ENCODE peak calls at places on chromosomes 7 and 10, in eight cellular contexts. Y is tibial artery, U is adrenal gland, J is OCI-LY7, T is esophagus muscularis mucosa, Z is mucosa of descending colon, P is A549, S is body of pancreas. R is an unnamed sample.

GRCh38 chr7:11188529-11189310 is 215.0 kb downstream of the PHF14 start:
- DNase-seq in Y (no peak), U (no peak), J (no peak), T (no peak), Z (no peak), P (no peak), S (no peak), R (no peak)

GRCh38 chr10:102775201-102775972 is 31.6 kb downstream of the WBP1L start:
- DNase-seq in Y (peak; percentile 92), U (peak; percentile 65), J (no peak), T (peak; percentile 93), Z (no peak), P (no peak), S (peak; percentile 55), R (peak; percentile 21)

GRCh38 chr10:10644317-10645111 is 373.2 kb upstream of the CELF2 start:
- DNase-seq in Y (peak; percentile 35), U (peak; percentile 17), J (no peak), T (peak; percentile 89), Z (no peak), P (no peak), S (no peak), R (no peak)

GRCh38 chr10:33743429-33743857 is 409.0 kb upstream of the NRP1 start:
- DNase-seq in Y (no peak), U (no peak), J (no peak), T (no peak), Z (no peak), P (no peak), S (peak; percentile 68), R (peak; percentile 72)

GRCh38 chr7:108196004-108196403 is 65.8 kb upstream of the LAMB4 start:
- DNase-seq in Y (no peak), U (no peak), J (no peak), T (no peak), Z (no peak), P (no peak), S (no peak), R (no peak)

GRCh38 chr10:71246591-71247143 is 34.3 kb downstream of the UNC5B start:
- DNase-seq in Y (no peak), U (no peak), J (no peak), T (no peak), Z (peak; percentile 91), P (peak; percentile 25), S (peak; percentile 45), R (peak; percentile 93)

GRCh38 chr7:116239019-116239418 is 28.7 kb downstream of the TES start:
- DNase-seq in Y (no peak), U (no peak), J (no peak), T (no peak), Z (no peak), P (no peak), S (no peak), R (no peak)

GRCh38 chr10:106387063-106387462 is 777.4 kb downstream of the SORCS1 start:
- DNase-seq in Y (no peak), U (no peak), J (no peak), T (no peak), Z (no peak), P (no peak), S (no peak), R (no peak)

GRCh38 chr7:37694208-37695080 is 10.9 kb downstream of the GPR141 start:
- DNase-seq in Y (peak; percentile 30), U (no peak), J (no peak), T (no peak), Z (no peak), P (peak; percentile 32), S (peak; percentile 39), R (no peak)

GRCh38 chr10:80187465-80188409 is 17.6 kb downstream of the ANXA11 start:
- DNase-seq in Y (no peak), U (no peak), J (peak; percentile 96), T (no peak), Z (peak; percentile 90), P (no peak), S (peak; percentile 43), R (peak; percentile 83)

GRCh38 chr10:80184291-80184690 is 21.0 kb downstream of the ANXA11 start:
- DNase-seq in Y (no peak), U (no peak), J (no peak), T (no peak), Z (no peak), P (no peak), S (no peak), R (no peak)

GRCh38 chr10:80187060-80187459 is 18.3 kb downstream of the ANXA11 start:
- DNase-seq in Y (no peak), U (no peak), J (no peak), T (no peak), Z (no peak), P (no peak), S (no peak), R (no peak)

GRCh38 chr10:80185522-80186299 is 19.6 kb downstream of the ANXA11 start:
- DNase-seq in Y (no peak), U (no peak), J (no peak), T (no peak), Z (no peak), P (no peak), S (no peak), R (no peak)

DNA sequence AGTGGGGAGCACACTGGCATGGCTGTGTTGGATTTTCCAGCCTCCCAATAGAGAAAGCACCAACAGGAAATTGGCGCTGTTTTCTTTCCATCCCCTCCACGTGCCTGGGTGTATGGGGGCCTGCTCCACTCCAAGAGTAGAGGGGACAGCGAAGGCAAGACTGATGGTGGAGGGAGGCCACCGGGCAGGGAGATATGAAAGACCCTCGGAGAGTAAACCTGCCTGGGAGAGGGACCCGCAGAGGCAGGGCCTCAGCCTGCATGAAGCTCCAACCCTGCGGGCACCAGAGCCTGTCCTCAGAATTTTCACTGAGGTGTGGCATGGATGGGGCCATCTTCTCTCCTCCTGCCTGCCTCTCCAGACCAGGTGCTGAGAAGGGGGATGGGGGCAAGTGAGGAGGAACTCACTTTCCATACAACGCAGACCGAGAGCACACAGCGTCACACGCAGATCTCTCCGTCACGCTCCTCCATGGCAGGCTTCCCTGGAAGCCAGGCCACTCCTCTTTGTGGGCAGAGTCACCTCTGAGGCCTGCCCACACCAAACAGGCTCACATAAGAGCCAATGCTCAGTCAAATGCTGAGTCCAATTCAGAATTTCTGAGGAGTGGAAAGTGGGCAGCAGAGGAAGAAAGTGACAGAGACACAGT is 18.8 kb downstream of the ANXA11 start:
- DNase-seq in Y (no peak), U (peak; percentile 32), J (peak; percentile 57), T (no peak), Z (no peak), P (no peak), S (peak; percentile 57), R (no peak)
- H3K4me1 ChIP-seq in Y (peaks cover 83% of the 10 kb centered on the region), U (peaks cover 7% of the 10 kb centered on the region), J (peaks cover 61% of the 10 kb centered on the region), T (peaks cover 76% of the 10 kb centered on the region), Z (peaks cover 47% of the 10 kb centered on the region), P (peaks cover 7% of the 10 kb centered on the region), S (peaks cover 75% of the 10 kb centered on the region), R (peaks cover 62% of the 10 kb centered on the region)

DNA sequence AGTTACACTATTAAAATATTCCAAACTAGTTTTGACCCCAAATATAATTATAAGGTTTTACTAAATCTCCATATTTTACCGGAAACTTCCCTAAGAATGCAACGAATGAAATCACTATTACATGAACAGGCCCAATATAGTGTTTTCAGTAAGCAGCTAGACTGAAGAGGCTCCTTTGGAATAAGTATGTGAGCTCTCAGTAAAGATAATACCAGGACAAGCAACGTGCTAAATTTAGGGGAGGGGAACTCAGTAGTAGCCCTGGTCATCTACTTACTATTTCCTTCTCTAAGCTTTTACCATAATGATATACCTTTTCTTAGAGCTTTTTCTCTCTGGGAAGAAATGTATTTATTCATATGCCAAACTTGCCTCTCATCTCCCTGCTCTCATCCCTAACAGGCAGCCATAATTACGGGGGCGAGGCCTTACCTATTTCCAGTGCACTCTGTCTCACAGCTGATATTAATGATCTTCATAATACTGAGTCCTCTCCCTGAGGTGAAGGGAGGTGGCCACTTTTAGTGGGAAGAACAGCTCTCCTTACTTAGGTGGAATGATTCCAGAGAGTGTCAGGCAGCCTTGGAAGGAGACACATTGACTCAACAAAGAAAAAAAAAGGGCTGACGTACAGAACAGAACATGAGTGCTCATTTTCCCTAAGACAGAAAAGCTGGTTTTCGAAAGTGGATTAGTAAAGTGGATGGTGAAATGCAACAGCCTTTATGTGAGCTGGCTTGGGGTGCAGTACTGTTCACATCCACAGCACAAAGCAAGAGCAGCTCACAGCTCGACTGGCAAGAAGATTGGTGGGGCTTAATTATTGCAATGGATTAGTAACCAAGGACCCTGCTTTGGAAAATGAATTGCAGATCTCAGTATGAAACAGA is 165.4 kb downstream of the GLI3 start:
- DNase-seq in Y (no peak), U (peak; percentile 41), J (peak; percentile 22), T (no peak), Z (no peak), P (no peak), S (no peak), R (no peak)
- H3K4me1 ChIP-seq in Y (no peaks in the 10 kb centered on the region), U (peaks cover 8% of the 10 kb centered on the region), J (peaks cover 5% of the 10 kb centered on the region), T (no peaks in the 10 kb centered on the region), Z (no peaks in the 10 kb centered on the region), P (no peaks in the 10 kb centered on the region), S (no peaks in the 10 kb centered on the region), R (no peaks in the 10 kb centered on the region)

DNA sequence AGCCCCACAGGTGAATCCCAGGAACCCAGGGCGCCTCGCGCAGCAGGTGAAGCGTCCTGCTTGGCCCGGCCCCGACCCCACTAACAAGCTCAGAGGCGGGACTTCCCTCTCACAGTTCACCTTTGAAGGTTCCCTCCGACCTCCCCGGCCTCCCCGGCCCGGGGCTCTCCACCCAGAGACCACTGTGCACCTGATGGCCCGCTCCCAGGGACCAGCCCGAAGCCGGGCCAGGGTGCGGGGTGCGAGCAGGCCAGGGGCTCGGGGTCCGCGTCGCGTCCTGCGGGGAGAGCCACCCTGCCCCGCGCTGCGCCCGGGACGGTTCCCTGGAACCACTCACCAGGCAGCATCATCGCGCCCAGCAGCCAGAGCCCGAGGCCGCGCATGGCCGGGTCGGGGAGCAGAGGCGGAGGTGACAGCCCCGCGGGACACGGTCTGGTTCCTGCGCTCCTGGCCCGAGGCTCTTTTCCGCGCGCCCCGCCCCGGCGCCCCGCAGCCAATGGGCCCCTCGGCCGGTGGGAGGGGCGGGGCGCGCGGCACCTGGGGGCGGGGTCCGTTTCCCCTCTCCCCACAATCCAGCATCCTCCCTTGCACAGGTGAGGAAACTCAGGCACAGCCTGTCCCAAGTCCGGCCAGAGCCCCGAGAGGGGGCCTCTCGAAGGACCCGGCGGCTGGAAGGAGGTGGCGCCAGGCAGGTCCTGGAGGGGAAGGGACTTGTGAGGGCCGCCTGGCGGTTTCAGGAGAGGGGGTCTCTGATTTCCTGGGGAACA is at the start of gene ADAM8:
- DNase-seq in Y (no peak), U (peak; percentile 40), J (peak; percentile 57), T (no peak), Z (peak; percentile 85), P (no peak), S (peak; percentile 33), R (peak; percentile 63)
- H3K4me1 ChIP-seq in Y (peaks cover 12% of the 10 kb centered on the region), U (peaks cover 26% of the 10 kb centered on the region), J (peaks cover 47% of the 10 kb centered on the region), T (peaks cover 6% of the 10 kb centered on the region), Z (peaks cover 8% of the 10 kb centered on the region), P (peaks cover 4% of the 10 kb centered on the region), S (peaks cover 38% of the 10 kb centered on the region), R (no peaks in the 10 kb centered on the region)

GRCh38 chr10:119304541-119304940 is 97.2 kb downstream of the GRK5 start:
- DNase-seq in Y (no peak), U (no peak), J (peak; percentile 43), T (no peak), Z (no peak), P (no peak), S (no peak), R (no peak)

GRCh38 chr10:119301397-119301796 is 94.0 kb downstream of the GRK5 start:
- DNase-seq in Y (no peak), U (no peak), J (peak; percentile 28), T (no peak), Z (peak; percentile 68), P (no peak), S (no peak), R (peak; percentile 40)

GRCh38 chr10:119303886-119304285 is 96.5 kb downstream of the GRK5 start:
- DNase-seq in Y (no peak), U (no peak), J (no peak), T (no peak), Z (no peak), P (peak; percentile 28), S (peak; percentile 33), R (no peak)

GRCh38 chr10:119302172-119302571 is 94.8 kb downstream of the GRK5 start:
- DNase-seq in Y (no peak), U (no peak), J (no peak), T (no peak), Z (no peak), P (no peak), S (no peak), R (no peak)

GRCh38 chr10:119302591-119303253 is 95.4 kb downstream of the GRK5 start:
- DNase-seq in Y (no peak), U (no peak), J (no peak), T (no peak), Z (no peak), P (no peak), S (peak; percentile 73), R (no peak)
- H3K4me1 ChIP-seq in Y (peaks cover 88% of the 10 kb centered on the region), U (peaks cover 6% of the 10 kb centered on the region), J (peaks cover 83% of the 10 kb centered on the region), T (peaks cover 69% of the 10 kb centered on the region), Z (peaks cover 4% of the 10 kb centered on the region), P (peaks cover 62% of the 10 kb centered on the region), S (peaks cover 48% of the 10 kb centered on the region), R (peaks cover 14% of the 10 kb centered on the region)

R was measured in transverse colon.